ENCODE peak calls at places on chromosomes 2 and 18, in six cellular contexts. B is HepG2, I is HEK293T, Q is IMR-90, W is K562, P is GM12878. D is an unnamed sample.

GRCh38 chr2:50722828-50723227 is 309.1 kb downstream of the NRXN1 start:
- DNase-seq in B (no peak), I (no peak), Q (no peak), W (no peak), P (no peak), D (no peak)

GRCh38 chr2:241228860-241229516 is 40.5 kb downstream of the ANO7 start:
- DNase-seq in B (peak), I (no peak), Q (no peak), W (no peak), P (no peak), D (no peak)

GRCh38 chr2:23402205-23402740 is 17.3 kb downstream of the KLHL29 start:
- DNase-seq in B (no peak), I (no peak), Q (no peak), W (no peak), P (no peak), D (no peak)

GRCh38 chr18:51153659-51154371 is 43.7 kb downstream of the MEX3C start:
- DNase-seq in B (no peak), I (no peak), Q (no peak), W (no peak), P (peak), D (no peak)

GRCh38 chr2:212032536-212033219 is 505.9 kb downstream of the ERBB4 start:
- DNase-seq in B (no peak), I (no peak), Q (peak), W (no peak), P (no peak), D (no peak)

GRCh38 chr2:127417406-127417805 is 821 bp upstream of the PROC start:
- DNase-seq in B (no peak), I (no peak), Q (no peak), W (no peak), P (no peak), D (no peak)

GRCh38 chr2:9333591-9334171 is 89.6 kb downstream of the ITGB1BP1 start:
- DNase-seq in B (peak), I (peak), Q (peak), W (peak), P (no peak), D (peak)

GRCh38 chr2:24559714-24560113 is 68.7 kb downstream of the NCOA1 start:
- DNase-seq in B (no peak), I (no peak), Q (peak), W (no peak), P (no peak), D (no peak)

GRCh38 chr2:124542932-124543640 is 518.0 kb downstream of the CNTNAP5 start:
- DNase-seq in B (no peak), I (no peak), Q (no peak), W (no peak), P (no peak), D (no peak)

GRCh38 chr18:62979900-62980299 is 264.6 kb downstream of the PHLPP1 start:
- DNase-seq in B (no peak), I (no peak), Q (no peak), W (no peak), P (no peak), D (no peak)

GRCh38 chr2:100214265-100214961 is 72.0 kb upstream of the AFF3 start:
- DNase-seq in B (peak), I (no peak), Q (no peak), W (no peak), P (no peak), D (no peak)

GRCh38 chr2:145909781-145910180 is 1389.9 kb upstream of the ZEB2 start:
- DNase-seq in B (peak), I (no peak), Q (peak), W (no peak), P (no peak), D (no peak)

DNA sequence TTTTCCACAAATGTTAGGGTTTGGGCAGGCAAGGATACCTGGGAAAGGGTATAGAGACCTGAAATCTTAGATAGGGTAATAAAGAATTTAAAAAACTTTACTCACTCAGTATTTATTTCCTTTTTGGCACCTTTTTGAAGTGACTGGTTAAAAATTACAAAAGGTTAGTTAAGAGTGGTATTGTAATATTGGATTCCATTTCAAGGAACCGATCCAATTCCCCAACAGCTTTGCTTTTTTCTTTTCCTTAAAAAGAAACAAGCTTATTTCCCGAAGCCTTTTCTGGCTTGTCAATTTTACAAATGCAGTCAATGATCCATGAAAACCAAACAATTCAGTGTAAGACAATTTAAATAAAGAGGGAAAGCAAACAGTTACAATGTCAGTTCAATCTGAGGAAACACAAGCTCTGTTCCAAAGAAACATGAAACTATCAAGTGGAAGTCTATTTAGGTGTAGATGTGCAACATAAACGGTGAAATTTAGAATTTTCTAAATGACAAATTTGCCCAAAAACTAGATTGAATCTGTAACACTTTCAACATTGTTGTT is 200.2 kb downstream of the RIT2 start:
- DNase-seq in B (no peak), I (no peak), Q (no peak), W (no peak), P (no peak), D (no peak)
- TF ChIP-seq BHLHE40 in B (no peak), I (no peak), Q (no peak), W (no peak), P (no peak), D (no peak)

DNA sequence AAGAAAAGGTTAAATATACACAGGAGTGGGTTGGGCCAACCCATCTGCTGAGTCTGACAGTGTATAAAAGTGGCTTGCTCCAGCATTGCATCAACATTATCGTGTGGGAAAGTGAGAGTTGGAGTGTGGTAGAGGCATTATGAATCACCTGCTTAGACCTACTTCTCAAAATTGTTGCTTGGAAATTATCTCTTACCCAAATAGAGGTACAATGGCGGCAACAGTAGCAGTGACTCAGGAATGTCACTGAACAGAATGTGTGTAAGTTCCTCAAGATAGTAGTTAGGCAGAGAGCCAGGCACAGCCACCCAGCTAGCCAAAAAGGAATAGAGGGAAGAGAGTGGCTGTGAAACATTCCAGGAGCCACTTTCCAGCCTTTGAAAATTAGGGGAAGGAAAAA is 616.0 kb downstream of the NUP35 start:
- DNase-seq in B (no peak), I (no peak), Q (no peak), W (no peak), P (no peak), D (no peak)
- TF ChIP-seq BHLHE40 in B (no peak), I (no peak), Q (no peak), W (no peak), P (no peak), D (no peak)

DNA sequence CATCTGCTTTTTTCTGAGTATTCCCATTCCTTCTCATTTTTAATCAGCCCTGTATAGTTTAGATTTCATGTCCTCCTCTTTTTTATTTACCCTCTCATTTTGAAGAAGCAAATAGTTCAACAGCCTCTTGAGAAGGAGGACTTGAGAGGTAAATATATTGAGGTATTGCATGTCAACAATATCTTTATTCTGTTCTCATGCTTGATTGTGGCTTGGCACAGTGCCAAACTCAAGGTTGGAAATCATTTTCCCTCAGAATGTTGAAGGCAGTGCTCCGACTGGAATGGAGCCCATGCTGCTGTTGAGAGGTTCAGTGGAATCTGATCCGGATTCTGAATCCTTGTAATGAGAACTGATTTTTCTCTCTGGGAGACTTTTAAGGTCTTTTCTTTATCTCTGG is 31.0 kb upstream of the GALNT3 start:
- DNase-seq in B (no peak), I (peak), Q (peak), W (no peak), P (no peak), D (no peak)
- TF ChIP-seq BHLHE40 in B (no peak), I (no peak), Q (no peak), W (no peak), P (no peak), D (no peak)

GRCh38 chr2:219656523-219656922 is 29.1 kb downstream of the SLC4A3 start:
- DNase-seq in B (no peak), I (no peak), Q (peak), W (no peak), P (no peak), D (no peak)
- TF ChIP-seq BHLHE40 in B (no peak), I (no peak), Q (no peak), W (no peak), P (no peak), D (no peak)

DNA sequence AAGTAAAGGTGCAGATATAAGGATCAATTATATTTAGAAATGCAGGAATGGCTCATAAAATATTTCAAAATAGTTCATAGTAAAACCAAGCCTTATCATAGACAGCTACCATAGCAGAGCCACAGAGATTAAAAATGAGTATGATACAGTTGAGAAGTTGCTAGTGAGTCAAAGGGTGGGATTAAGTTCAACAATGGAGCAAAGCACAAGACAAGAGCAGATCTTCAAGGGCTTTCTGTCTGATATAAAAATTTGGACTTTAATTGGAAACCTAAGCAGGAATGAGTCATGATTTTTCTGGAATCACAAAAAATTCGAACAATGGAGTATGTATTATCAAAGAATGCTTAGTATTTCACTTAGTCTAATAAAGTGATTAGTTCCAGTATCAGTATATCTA is 487.3 kb upstream of the NETO1 start:
- DNase-seq in B (no peak), I (no peak), Q (peak), W (no peak), P (no peak), D (no peak)
- TF ChIP-seq BHLHE40 in B (no peak), I (no peak), Q (no peak), W (no peak), P (no peak), D (no peak)

GRCh38 chr2:38274286-38275276 is 102.5 kb downstream of the ATL2 start:
- DNase-seq in B (peak), I (peak), Q (peak), W (peak), P (peak), D (peak)
- TF ChIP-seq BHLHE40 in B (no peak), I (no peak), Q (no peak), W (no peak), P (no peak), D (no peak)

DNA sequence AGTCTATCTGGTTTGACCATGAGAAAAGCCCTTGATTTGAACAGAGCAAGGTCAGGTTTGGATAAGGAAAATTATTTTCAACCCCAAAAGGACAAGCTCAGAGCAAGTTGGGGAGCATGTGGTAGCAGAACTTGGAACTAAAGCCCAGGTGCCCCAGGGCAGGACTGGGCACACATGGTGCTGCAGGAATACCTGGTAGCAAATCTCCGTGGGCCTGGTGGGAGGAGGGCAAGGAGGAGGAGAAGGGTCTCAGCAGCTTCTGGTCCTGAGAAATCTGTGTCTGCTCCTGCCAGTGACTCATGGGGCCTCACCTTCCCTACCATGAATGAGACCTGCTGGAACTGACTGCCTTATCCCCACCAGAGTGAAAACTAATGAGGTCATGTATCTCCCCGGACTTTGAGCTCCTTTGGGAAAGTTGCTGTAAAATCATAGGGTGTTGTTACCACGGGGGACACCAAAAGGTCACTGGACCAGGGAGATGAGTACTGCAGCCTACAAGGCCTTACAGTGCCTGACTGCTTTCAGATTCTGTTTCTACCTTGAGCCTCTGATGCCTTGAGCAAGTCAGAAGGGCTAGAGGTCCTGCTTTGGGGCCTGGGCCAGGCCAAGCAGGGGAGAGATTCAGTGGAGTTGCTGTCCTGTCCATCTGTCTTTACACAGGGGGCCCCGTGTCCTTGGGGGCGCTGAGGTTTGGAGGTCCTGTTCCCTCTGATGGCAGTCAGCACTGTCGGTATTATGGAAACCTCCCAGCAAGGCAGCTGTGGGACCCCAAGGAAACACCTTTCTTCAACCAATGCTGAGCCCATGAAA is 304.0 kb downstream of the MYCN start:
- DNase-seq in B (peak), I (no peak), Q (no peak), W (no peak), P (no peak), D (no peak)
- TF ChIP-seq BHLHE40 in B (no peak), I (no peak), Q (no peak), W (no peak), P (no peak), D (no peak)

GRCh38 chr2:181745796-181746540 is 65.7 kb upstream of the NEUROD1 start:
- DNase-seq in B (no peak), I (no peak), Q (no peak), W (no peak), P (no peak), D (no peak)

GRCh38 chr2:181742361-181742760 is 62.0 kb upstream of the NEUROD1 start:
- DNase-seq in B (no peak), I (no peak), Q (no peak), W (no peak), P (no peak), D (no peak)

GRCh38 chr2:181743723-181744031 is 63.4 kb upstream of the NEUROD1 start:
- DNase-seq in B (no peak), I (no peak), Q (no peak), W (no peak), P (no peak), D (no peak)

GRCh38 chr2:181741756-181742155 is 61.4 kb upstream of the NEUROD1 start:
- DNase-seq in B (no peak), I (no peak), Q (peak), W (no peak), P (no peak), D (no peak)

DNA sequence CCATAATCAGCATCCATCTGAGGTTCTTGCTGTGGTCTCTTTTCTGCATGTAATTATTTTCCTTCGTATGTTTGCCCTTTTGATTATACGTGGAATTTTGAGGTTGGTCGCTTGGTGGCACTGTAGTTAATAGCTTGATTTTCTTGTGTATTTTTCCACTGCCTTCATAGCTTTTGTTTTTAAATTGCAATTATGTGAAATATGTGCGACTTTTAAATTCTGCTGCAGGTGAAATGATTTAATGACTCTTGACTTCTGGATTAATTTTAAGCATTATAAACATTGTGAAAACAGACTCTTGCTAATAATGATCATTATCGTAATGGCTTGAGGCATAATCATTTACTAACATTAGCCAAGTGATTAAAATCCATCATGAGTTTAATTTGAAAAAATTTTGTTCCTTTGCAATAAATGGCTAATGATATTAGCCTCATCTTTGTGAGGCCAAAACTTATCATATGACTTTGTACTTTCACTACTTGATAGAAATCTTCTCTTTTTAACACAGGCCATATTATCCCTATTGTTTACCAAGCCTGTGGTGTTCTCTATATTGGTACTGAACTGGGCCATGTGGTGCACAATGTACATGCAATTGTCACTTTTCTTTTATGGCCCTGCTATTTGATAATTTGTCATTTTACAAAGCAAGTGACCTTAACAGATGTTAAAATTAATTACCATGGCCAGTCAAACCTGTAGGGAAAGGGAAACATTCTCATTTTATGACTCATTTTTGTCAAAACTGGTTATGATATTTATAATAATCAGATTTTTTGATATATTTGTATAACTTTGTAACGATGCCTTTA is 62.8 kb upstream of the NEUROD1 start:
- DNase-seq in B (peak), I (peak), Q (peak), W (peak), P (peak), D (peak)
- TF ChIP-seq BHLHE40 in B (no peak), I (no peak), Q (no peak), W (no peak), P (no peak), D (no peak)

DNA sequence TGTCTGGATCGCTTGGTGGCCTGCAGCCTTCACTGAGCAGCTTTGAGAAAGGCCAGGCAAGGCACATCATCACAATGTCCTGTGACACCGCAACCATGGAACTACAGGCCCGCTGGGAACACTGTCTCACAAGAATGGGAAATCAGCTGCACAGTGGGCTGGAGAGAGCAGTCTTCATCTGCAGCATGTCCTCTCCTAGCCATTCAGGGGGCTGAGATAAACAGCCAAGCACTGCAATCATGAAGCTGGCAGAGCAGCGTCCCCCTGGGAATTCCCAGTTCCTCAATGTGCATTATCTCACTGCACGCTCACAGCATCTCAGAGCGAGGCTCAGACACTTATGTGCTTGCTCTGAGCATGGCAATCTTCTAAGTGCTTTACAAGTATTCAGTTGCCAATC is 1.9 kb downstream of the CMPK2 start:
- DNase-seq in B (no peak), I (no peak), Q (no peak), W (no peak), P (no peak), D (no peak)
- TF ChIP-seq BHLHE40 in B (no peak), I (no peak), Q (no peak), W (no peak), P (no peak), D (no peak)

DNA sequence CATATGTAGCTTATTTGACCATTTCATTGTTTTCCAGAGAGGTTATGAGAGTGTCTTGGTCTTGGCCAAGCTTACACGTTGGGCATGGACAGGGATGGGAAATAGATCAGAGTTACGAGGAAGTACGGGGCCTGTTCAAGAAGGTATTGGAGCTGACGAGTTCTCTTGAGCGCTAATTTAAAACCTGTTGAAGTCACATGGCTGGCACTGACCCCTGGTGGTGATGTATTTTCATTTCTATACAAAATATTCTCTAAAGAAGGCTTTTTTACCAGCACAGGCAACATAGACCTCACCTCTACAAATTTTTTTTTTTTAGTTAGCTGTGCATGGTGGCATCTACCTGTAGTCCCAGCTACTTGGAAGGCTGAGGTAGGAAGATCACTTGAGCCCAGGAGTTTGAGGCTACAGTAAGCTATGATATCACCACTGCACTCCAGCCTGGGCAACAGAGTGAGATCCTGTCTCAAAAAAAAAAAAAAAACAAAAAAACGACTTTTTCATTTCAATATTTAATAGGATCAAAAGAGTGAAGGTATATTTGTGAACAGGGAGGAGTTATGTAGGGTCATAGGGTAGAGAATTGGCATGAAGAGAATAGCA is 19.6 kb downstream of the UGP2 start:
- DNase-seq in B (peak), I (peak), Q (peak), W (peak), P (no peak), D (peak)
- TF ChIP-seq BHLHE40 in B (no peak), I (no peak), Q (no peak), W (no peak), P (no peak), D (no peak)

D was measured in A549.